ENCODE peak calls at places on chromosomes 7 and 10, in six cellular contexts. One of them, this sample, is unnamed.

GRCh38 chr7:104553074-104553473 is 224.7 kb downstream of the LHFPL3 start:
- DNase-seq in A549: no peak
- DNase-seq in BE2C: no peak
- DNase-seq in mammary epithelial cell: no peak
- DNase-seq in CD4-positive, alpha-beta memory T cell: no peak
- DNase-seq in tibial nerve: no peak
- DNase-seq in this sample: no peak

GRCh38 chr10:33746176-33746575 is 411.7 kb upstream of the NRP1 start:
- DNase-seq in A549: no peak
- DNase-seq in BE2C: no peak
- DNase-seq in mammary epithelial cell: no peak
- DNase-seq in CD4-positive, alpha-beta memory T cell: no peak
- DNase-seq in tibial nerve: no peak
- DNase-seq in this sample: no peak

GRCh38 chr10:47249881-47250280 is 50.1 kb upstream of the GDF10 start:
- DNase-seq in A549: no peak
- DNase-seq in BE2C: no peak
- DNase-seq in mammary epithelial cell: no peak
- DNase-seq in CD4-positive, alpha-beta memory T cell: no peak
- DNase-seq in tibial nerve: no peak
- DNase-seq in this sample: no peak

GRCh38 chr7:48179631-48180030 is 8.4 kb downstream of the ABCA13 start:
- DNase-seq in A549: no peak
- DNase-seq in BE2C: no peak
- DNase-seq in mammary epithelial cell: no peak
- DNase-seq in CD4-positive, alpha-beta memory T cell: no peak
- DNase-seq in tibial nerve: no peak
- DNase-seq in this sample: no peak

GRCh38 chr7:128442346-128442745 is 13.3 kb upstream of the HILPDA start:
- DNase-seq in A549: no peak
- DNase-seq in BE2C: no peak
- DNase-seq in mammary epithelial cell: no peak
- DNase-seq in CD4-positive, alpha-beta memory T cell: no peak
- DNase-seq in tibial nerve: no peak
- DNase-seq in this sample: no peak

GRCh38 chr10:88389456-88389855 is 193.7 kb downstream of the RNLS start:
- DNase-seq in A549: no peak
- DNase-seq in BE2C: peak; percentile 28
- DNase-seq in mammary epithelial cell: peak; percentile 30
- DNase-seq in CD4-positive, alpha-beta memory T cell: peak; percentile 49
- DNase-seq in tibial nerve: no peak
- DNase-seq in this sample: no peak

GRCh38 chr10:114279886-114280644 is 41.0 kb downstream of the VWA2 start:
- DNase-seq in A549: no peak
- DNase-seq in BE2C: no peak
- DNase-seq in mammary epithelial cell: peak; percentile 37
- DNase-seq in CD4-positive, alpha-beta memory T cell: no peak
- DNase-seq in tibial nerve: no peak
- DNase-seq in this sample: no peak

GRCh38 chr10:86657011-86657395 is 2.7 kb downstream of the OPN4 start:
- DNase-seq in A549: no peak
- DNase-seq in BE2C: peak; percentile 2
- DNase-seq in mammary epithelial cell: no peak
- DNase-seq in CD4-positive, alpha-beta memory T cell: no peak
- DNase-seq in tibial nerve: no peak
- DNase-seq in this sample: no peak

GRCh38 chr10:133100706-133101463 is 13.2 kb downstream of the ADGRA1 start:
- DNase-seq in A549: no peak
- DNase-seq in BE2C: peak; percentile 27
- DNase-seq in mammary epithelial cell: no peak
- DNase-seq in CD4-positive, alpha-beta memory T cell: no peak
- DNase-seq in tibial nerve: no peak
- DNase-seq in this sample: no peak

GRCh38 chr10:43574035-43574892 is at the start of gene ZNF239:
- DNase-seq in A549: peak; percentile 27
- DNase-seq in BE2C: peak; percentile 81
- DNase-seq in mammary epithelial cell: peak; percentile 61
- DNase-seq in CD4-positive, alpha-beta memory T cell: peak; percentile 82
- DNase-seq in tibial nerve: peak; percentile 76
- DNase-seq in this sample: peak; percentile 45

GRCh38 chr7:157555308-157555707 is 218.5 kb downstream of the DNAJB6 start:
- DNase-seq in A549: no peak
- DNase-seq in BE2C: no peak
- DNase-seq in mammary epithelial cell: no peak
- DNase-seq in CD4-positive, alpha-beta memory T cell: no peak
- DNase-seq in tibial nerve: no peak
- DNase-seq in this sample: no peak

GRCh38 chr7:157554393-157555238 is 217.8 kb downstream of the DNAJB6 start:
- DNase-seq in A549: no peak
- DNase-seq in BE2C: no peak
- DNase-seq in mammary epithelial cell: no peak
- DNase-seq in CD4-positive, alpha-beta memory T cell: no peak
- DNase-seq in tibial nerve: no peak
- DNase-seq in this sample: no peak

GRCh38 chr7:157556339-157556944 is 219.6 kb downstream of the DNAJB6 start:
- DNase-seq in A549: no peak
- DNase-seq in BE2C: no peak
- DNase-seq in mammary epithelial cell: no peak
- DNase-seq in CD4-positive, alpha-beta memory T cell: no peak
- DNase-seq in tibial nerve: no peak
- DNase-seq in this sample: no peak

GRCh38 chr7:157557263-157557662 is 220.5 kb downstream of the DNAJB6 start:
- DNase-seq in A549: no peak
- DNase-seq in BE2C: no peak
- DNase-seq in mammary epithelial cell: no peak
- DNase-seq in CD4-positive, alpha-beta memory T cell: no peak
- DNase-seq in tibial nerve: no peak
- DNase-seq in this sample: no peak

DNA sequence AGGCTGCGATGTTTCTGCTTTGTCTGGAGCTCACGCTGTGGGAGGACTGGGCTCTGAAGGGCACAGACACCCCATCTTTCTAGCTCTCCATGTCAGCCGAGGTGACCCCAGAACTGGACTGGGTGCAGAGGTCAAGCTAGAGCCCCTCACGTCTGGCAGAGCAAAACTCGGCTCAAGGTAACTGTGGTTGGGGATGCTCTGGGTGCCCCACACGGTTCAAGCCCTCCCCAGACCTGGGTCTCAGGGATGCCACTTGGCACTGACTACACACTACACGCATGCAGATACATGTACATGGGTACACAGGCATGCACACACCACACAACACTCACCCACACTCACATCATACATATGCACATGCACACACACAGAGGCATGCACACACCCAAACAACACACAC is 219.1 kb downstream of the DNAJB6 start:
- DNase-seq in A549: no peak
- DNase-seq in BE2C: no peak
- DNase-seq in mammary epithelial cell: no peak
- DNase-seq in CD4-positive, alpha-beta memory T cell: no peak
- DNase-seq in tibial nerve: no peak
- DNase-seq in this sample: no peak
- H3K9me3 ChIP-seq in A549: no peaks in the 10 kb centered on the region
- H3K9me3 ChIP-seq in BE2C: no peaks in the 10 kb centered on the region
- H3K9me3 ChIP-seq in mammary epithelial cell: peaks cover 44% of the 10 kb centered on the region
- H3K9me3 ChIP-seq in CD4-positive, alpha-beta memory T cell: no peaks in the 10 kb centered on the region
- H3K9me3 ChIP-seq in tibial nerve: no peaks in the 10 kb centered on the region
- H3K9me3 ChIP-seq in this sample: no peaks in the 10 kb centered on the region

GRCh38 chr7:46567858-46568257 is 646.8 kb upstream of the IGFBP3 start:
- DNase-seq in A549: no peak
- DNase-seq in BE2C: no peak
- DNase-seq in mammary epithelial cell: no peak
- DNase-seq in CD4-positive, alpha-beta memory T cell: no peak
- DNase-seq in tibial nerve: no peak
- DNase-seq in this sample: no peak
- H3K9me3 ChIP-seq in A549: peaks cover 3% of the 10 kb centered on the region
- H3K9me3 ChIP-seq in BE2C: no peaks in the 10 kb centered on the region
- H3K9me3 ChIP-seq in mammary epithelial cell: no peaks in the 10 kb centered on the region
- H3K9me3 ChIP-seq in CD4-positive, alpha-beta memory T cell: no peaks in the 10 kb centered on the region
- H3K9me3 ChIP-seq in tibial nerve: no peaks in the 10 kb centered on the region
- H3K9me3 ChIP-seq in this sample: no peaks in the 10 kb centered on the region

DNA sequence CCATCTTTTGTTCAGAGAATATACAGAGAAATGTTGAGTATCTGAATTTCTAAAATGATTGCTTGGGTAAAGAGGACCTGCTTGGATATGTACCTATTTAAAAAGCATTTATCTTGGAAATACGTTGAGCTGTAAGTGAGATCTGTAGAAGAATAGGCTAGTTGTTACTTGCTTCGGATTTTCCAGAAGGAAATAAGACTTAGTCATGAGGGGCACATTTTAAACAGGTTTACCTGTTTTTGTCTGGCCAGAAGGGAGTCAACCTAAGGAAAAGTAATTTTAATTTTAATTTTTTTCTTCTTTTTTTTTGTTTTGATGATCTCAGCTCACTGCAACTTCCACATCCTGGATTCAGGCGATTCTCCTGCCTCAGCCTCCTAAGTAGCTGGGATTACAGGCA is 136.4 kb downstream of the PLXDC2 start:
- DNase-seq in A549: no peak
- DNase-seq in BE2C: no peak
- DNase-seq in mammary epithelial cell: peak; percentile 70
- DNase-seq in CD4-positive, alpha-beta memory T cell: no peak
- DNase-seq in tibial nerve: no peak
- DNase-seq in this sample: no peak
- H3K9me3 ChIP-seq in A549: no peaks in the 10 kb centered on the region
- H3K9me3 ChIP-seq in BE2C: no peaks in the 10 kb centered on the region
- H3K9me3 ChIP-seq in mammary epithelial cell: no peaks in the 10 kb centered on the region
- H3K9me3 ChIP-seq in CD4-positive, alpha-beta memory T cell: no peaks in the 10 kb centered on the region
- H3K9me3 ChIP-seq in tibial nerve: no peaks in the 10 kb centered on the region
- H3K9me3 ChIP-seq in this sample: no peaks in the 10 kb centered on the region

GRCh38 chr7:158022601-158023000 is 565.0 kb downstream of the PTPRN2 start:
- DNase-seq in A549: no peak
- DNase-seq in BE2C: no peak
- DNase-seq in mammary epithelial cell: no peak
- DNase-seq in CD4-positive, alpha-beta memory T cell: no peak
- DNase-seq in tibial nerve: no peak
- DNase-seq in this sample: no peak

GRCh38 chr7:158020706-158021095 is 566.9 kb downstream of the PTPRN2 start:
- DNase-seq in A549: no peak
- DNase-seq in BE2C: no peak
- DNase-seq in mammary epithelial cell: no peak
- DNase-seq in CD4-positive, alpha-beta memory T cell: no peak
- DNase-seq in tibial nerve: no peak
- DNase-seq in this sample: no peak

GRCh38 chr7:158023157-158023556 is 564.5 kb downstream of the PTPRN2 start:
- DNase-seq in A549: no peak
- DNase-seq in BE2C: no peak
- DNase-seq in mammary epithelial cell: no peak
- DNase-seq in CD4-positive, alpha-beta memory T cell: no peak
- DNase-seq in tibial nerve: no peak
- DNase-seq in this sample: no peak

GRCh38 chr7:158019726-158020705 is 567.6 kb downstream of the PTPRN2 start:
- DNase-seq in A549: no peak
- DNase-seq in BE2C: no peak
- DNase-seq in mammary epithelial cell: no peak
- DNase-seq in CD4-positive, alpha-beta memory T cell: no peak
- DNase-seq in tibial nerve: no peak
- DNase-seq in this sample: no peak

DNA sequence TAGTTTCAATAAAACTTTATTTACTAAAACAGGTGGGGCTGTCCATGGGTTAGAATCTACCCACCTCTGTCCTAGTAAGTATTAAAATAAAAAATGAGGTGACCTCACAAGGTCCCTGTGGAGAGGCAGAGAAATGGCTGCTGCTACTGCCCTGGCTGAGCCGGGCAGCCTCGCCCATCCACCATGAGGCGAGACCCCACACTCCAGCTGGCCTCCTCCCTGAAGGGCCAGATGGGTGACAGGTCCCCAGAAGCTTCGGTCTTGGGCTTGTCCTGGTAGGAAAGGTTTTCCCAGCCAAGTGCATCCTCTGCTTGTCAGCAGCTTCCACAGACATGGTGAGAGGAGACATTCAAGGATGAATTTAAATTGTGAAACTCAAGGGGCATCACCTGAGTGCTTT is 565.8 kb downstream of the PTPRN2 start:
- DNase-seq in A549: no peak
- DNase-seq in BE2C: no peak
- DNase-seq in mammary epithelial cell: no peak
- DNase-seq in CD4-positive, alpha-beta memory T cell: no peak
- DNase-seq in tibial nerve: no peak
- DNase-seq in this sample: no peak
- H3K9me3 ChIP-seq in A549: no peaks in the 10 kb centered on the region
- H3K9me3 ChIP-seq in BE2C: no peaks in the 10 kb centered on the region
- H3K9me3 ChIP-seq in mammary epithelial cell: peaks cover 34% of the 10 kb centered on the region
- H3K9me3 ChIP-seq in CD4-positive, alpha-beta memory T cell: no peaks in the 10 kb centered on the region
- H3K9me3 ChIP-seq in tibial nerve: no peaks in the 10 kb centered on the region
- H3K9me3 ChIP-seq in this sample: no peaks in the 10 kb centered on the region

GRCh38 chr10:131660427-131660826 is 240.4 kb upstream of the PPP2R2D start:
- DNase-seq in A549: no peak
- DNase-seq in BE2C: no peak
- DNase-seq in mammary epithelial cell: no peak
- DNase-seq in CD4-positive, alpha-beta memory T cell: no peak
- DNase-seq in tibial nerve: no peak
- DNase-seq in this sample: no peak

GRCh38 chr10:131667047-131667446 is 233.8 kb upstream of the PPP2R2D start:
- DNase-seq in A549: no peak
- DNase-seq in BE2C: no peak
- DNase-seq in mammary epithelial cell: no peak
- DNase-seq in CD4-positive, alpha-beta memory T cell: no peak
- DNase-seq in tibial nerve: no peak
- DNase-seq in this sample: no peak

GRCh38 chr10:131663411-131663810 is 237.4 kb upstream of the PPP2R2D start:
- DNase-seq in A549: no peak
- DNase-seq in BE2C: no peak
- DNase-seq in mammary epithelial cell: no peak
- DNase-seq in CD4-positive, alpha-beta memory T cell: no peak
- DNase-seq in tibial nerve: no peak
- DNase-seq in this sample: no peak

GRCh38 chr10:131666091-131666490 is 234.7 kb upstream of the PPP2R2D start:
- DNase-seq in A549: no peak
- DNase-seq in BE2C: no peak
- DNase-seq in mammary epithelial cell: no peak
- DNase-seq in CD4-positive, alpha-beta memory T cell: no peak
- DNase-seq in tibial nerve: no peak
- DNase-seq in this sample: no peak

DNA sequence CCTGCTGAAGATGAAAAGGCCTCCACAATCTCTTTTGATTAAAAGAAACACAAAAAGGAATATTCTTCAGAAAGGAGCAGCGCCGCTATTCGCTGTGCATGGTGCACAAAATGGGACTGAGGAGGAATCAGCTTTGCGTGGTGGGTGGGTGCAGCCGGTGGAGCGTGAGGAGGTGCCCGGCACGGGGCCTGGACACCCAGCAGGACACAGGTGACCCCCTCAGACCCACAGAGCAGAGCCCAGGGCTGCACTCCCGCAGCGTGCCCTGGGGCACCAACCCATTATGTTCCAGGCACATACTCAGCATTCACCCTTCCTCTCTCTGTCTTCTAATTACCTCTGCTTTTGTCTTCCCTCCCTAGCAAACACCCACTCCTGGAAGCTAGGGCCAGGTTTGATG is 238.0 kb upstream of the PPP2R2D start:
- DNase-seq in A549: no peak
- DNase-seq in BE2C: no peak
- DNase-seq in mammary epithelial cell: no peak
- DNase-seq in CD4-positive, alpha-beta memory T cell: no peak
- DNase-seq in tibial nerve: no peak
- DNase-seq in this sample: no peak
- H3K9me3 ChIP-seq in A549: no peaks in the 10 kb centered on the region
- H3K9me3 ChIP-seq in BE2C: no peaks in the 10 kb centered on the region
- H3K9me3 ChIP-seq in mammary epithelial cell: peaks cover 23% of the 10 kb centered on the region
- H3K9me3 ChIP-seq in CD4-positive, alpha-beta memory T cell: no peaks in the 10 kb centered on the region
- H3K9me3 ChIP-seq in tibial nerve: no peaks in the 10 kb centered on the region
- H3K9me3 ChIP-seq in this sample: no peaks in the 10 kb centered on the region

GRCh38 chr10:57864789-57865676 is 402.7 kb downstream of the IPMK start:
- DNase-seq in A549: no peak
- DNase-seq in BE2C: no peak
- DNase-seq in mammary epithelial cell: peak; percentile 37
- DNase-seq in CD4-positive, alpha-beta memory T cell: no peak
- DNase-seq in tibial nerve: no peak
- DNase-seq in this sample: no peak

GRCh38 chr10:57867226-57867625 is 400.5 kb downstream of the IPMK start:
- DNase-seq in A549: no peak
- DNase-seq in BE2C: no peak
- DNase-seq in mammary epithelial cell: peak; percentile 45
- DNase-seq in CD4-positive, alpha-beta memory T cell: no peak
- DNase-seq in tibial nerve: no peak
- DNase-seq in this sample: no peak
- H3K9me3 ChIP-seq in A549: no peaks in the 10 kb centered on the region
- H3K9me3 ChIP-seq in BE2C: no peaks in the 10 kb centered on the region
- H3K9me3 ChIP-seq in mammary epithelial cell: no peaks in the 10 kb centered on the region
- H3K9me3 ChIP-seq in CD4-positive, alpha-beta memory T cell: no peaks in the 10 kb centered on the region
- H3K9me3 ChIP-seq in tibial nerve: no peaks in the 10 kb centered on the region
- H3K9me3 ChIP-seq in this sample: no peaks in the 10 kb centered on the region